ENCODE peak calls at places on chromosome 21, in eight cellular contexts. J is osteocyte, P is heart right ventricle, X is upper lobe of left lung, K is omental fat pad, E is glutamatergic neuron, F is progenitor cell of endocrine pancreas, Z is ascending aorta. D is an unnamed sample.

GRCh38 chr21:27674037-27674436 is 707.1 kb upstream of the ADAMTS5 start:
- DNase-seq in J (no peak), E (no peak), K (no peak), Z (no peak), F (no peak), X (no peak), P (no peak), D (no peak)

GRCh38 chr21:33936221-33937038 is 20.8 kb upstream of the ATP5PO start:
- DNase-seq in K (no peak), P (no peak), Z (no peak), E (no peak), J (no peak), F (no peak), X (peak), D (no peak)

GRCh38 chr21:35145626-35146236 is 96.6 kb upstream of the RUNX1 start:
- DNase-seq in P (no peak), Z (no peak), J (no peak), E (no peak), F (no peak), K (no peak), X (no peak), D (no peak)

GRCh38 chr21:35352066-35352770 is 303.1 kb upstream of the RUNX1 start:
- DNase-seq in F (no peak), P (no peak), J (no peak), Z (no peak), E (no peak), K (no peak), X (no peak), D (no peak)

GRCh38 chr21:45262616-45263015 is 25.1 kb downstream of the POFUT2 start:
- DNase-seq in X (peak), P (no peak), E (no peak), J (peak), F (no peak), Z (no peak), K (no peak), D (no peak)

GRCh38 chr21:34871026-34871908 is 177.8 kb downstream of the RUNX1 start:
- DNase-seq in F (no peak), E (no peak), X (no peak), P (no peak), J (no peak), Z (no peak), K (no peak), D (no peak)

GRCh38 chr21:45261093-45261492 is 26.6 kb downstream of the POFUT2 start:
- DNase-seq in Z (no peak), F (no peak), X (no peak), J (peak), E (no peak), P (no peak), K (no peak), D (no peak)

GRCh38 chr21:14453964-14454641 is 71.2 kb upstream of the HSPA13 start:
- DNase-seq in E (no peak), K (no peak), F (no peak), P (no peak), Z (no peak), J (no peak), X (no peak), D (no peak)

GRCh38 chr21:42374457-42374856 is 8.1 kb upstream of the TFF1 start:
- DNase-seq in Z (no peak), E (no peak), X (no peak), F (no peak), J (no peak), K (no peak), P (no peak), D (no peak)

GRCh38 chr21:35319684-35320083 is 270.6 kb upstream of the RUNX1 start:
- DNase-seq in X (no peak), E (no peak), J (no peak), F (no peak), K (no peak), P (no peak), Z (no peak), D (no peak)

GRCh38 chr21:26212220-26212619 is 41.6 kb upstream of the APP start:
- DNase-seq in X (no peak), K (no peak), P (no peak), F (no peak), Z (no peak), E (no peak), J (no peak), D (no peak)

GRCh38 chr21:16028163-16028562 is 298.4 kb downstream of the USP25 start:
- DNase-seq in X (no peak), P (no peak), Z (no peak), E (no peak), K (no peak), F (no peak), J (no peak), D (no peak)

GRCh38 chr21:28454978-28455600 is 537.6 kb downstream of the LTN1 start:
- DNase-seq in J (no peak), P (no peak), K (no peak), Z (no peak), E (no peak), F (no peak), X (no peak), D (no peak)

GRCh38 chr21:32278068-32278467 is 781 bp downstream of the MIS18A start:
- DNase-seq in P (no peak), Z (no peak), E (no peak), F (no peak), K (no peak), X (no peak), J (no peak), D (no peak)

GRCh38 chr21:38841472-38841871 is 35.7 kb downstream of the ETS2 start:
- DNase-seq in K (no peak), F (no peak), X (no peak), J (peak), P (no peak), Z (no peak), E (no peak), D (no peak)

GRCh38 chr21:41536076-41536826 is 28.3 kb upstream of the TMPRSS2 start:
- DNase-seq in P (no peak), K (no peak), Z (no peak), J (no peak), F (no peak), X (peak), E (no peak), D (no peak)

GRCh38 chr21:32529679-32530078 is 55.6 kb downstream of the TCP10L start:
- DNase-seq in K (no peak), X (no peak), P (no peak), E (no peak), Z (no peak), J (no peak), F (no peak), D (no peak)

GRCh38 chr21:45537746-45538291 is 4.4 kb downstream of the SLC19A1 start:
- DNase-seq in E (no peak), J (no peak), K (no peak), F (no peak), X (peak), P (no peak), Z (no peak), D (peak)

GRCh38 chr21:35381743-35382310 is 332.7 kb upstream of the RUNX1 start:
- DNase-seq in J (no peak), K (no peak), X (no peak), F (no peak), E (no peak), P (no peak), Z (no peak), D (no peak)

GRCh38 chr21:44949161-44950015 is 9.6 kb downstream of the SLX9 start:
- DNase-seq in J (peak), F (peak), Z (peak), E (peak), P (peak), X (peak), K (peak), D (peak)

GRCh38 chr21:31630062-31630711 is 29.3 kb upstream of the SOD1 start:
- DNase-seq in X (peak), E (no peak), P (no peak), Z (no peak), K (peak), F (no peak), J (peak), D (no peak)

GRCh38 chr21:32021319-32022027 is 148.7 kb downstream of the HUNK start:
- DNase-seq in P (peak), X (peak), J (no peak), Z (no peak), E (no peak), K (no peak), F (no peak), D (no peak)

GRCh38 chr21:31865429-31865970 is 7.3 kb upstream of the HUNK start:
- DNase-seq in P (no peak), E (no peak), K (no peak), Z (no peak), J (peak), X (no peak), F (no peak), D (no peak)

GRCh38 chr21:20997633-20998455 is at the start of gene NCAM2:
- DNase-seq in F (peak), P (peak), J (peak), Z (no peak), X (peak), K (no peak), E (peak), D (peak)

GRCh38 chr21:34670220-34670961 is 1.6 kb downstream of the CLIC6 start:
- DNase-seq in Z (no peak), F (peak), E (peak), K (no peak), J (peak), P (no peak), X (no peak), D (no peak)

GRCh38 chr21:30408782-30409494 is 13.1 kb downstream of the KRTAP13-1 start:
- DNase-seq in X (peak), K (no peak), Z (no peak), P (peak), E (peak), J (no peak), F (peak), D (no peak)

GRCh38 chr21:19853709-19854575 is 1144.3 kb upstream of the NCAM2 start:
- DNase-seq in P (no peak), J (no peak), X (peak), K (no peak), Z (no peak), E (peak), F (no peak), D (no peak)

GRCh38 chr21:38766987-38767722 is 38.6 kb upstream of the ETS2 start:
- DNase-seq in F (no peak), P (no peak), J (no peak), X (peak), Z (no peak), K (no peak), E (no peak), D (no peak)

GRCh38 chr21:44846485-44847260 is 26.8 kb downstream of the PTTG1IP start:
- DNase-seq in P (no peak), K (no peak), Z (peak), J (no peak), X (peak), E (no peak), F (no peak), D (no peak)

GRCh38 chr21:33924766-33925100 is 9.1 kb upstream of the ATP5PO start:
- DNase-seq in P (no peak), J (no peak), E (no peak), F (no peak), X (no peak), K (no peak), Z (no peak), D (no peak)

GRCh38 chr21:27108228-27108627 is 141.3 kb upstream of the ADAMTS5 start:
- DNase-seq in E (no peak), F (no peak), J (no peak), K (no peak), P (no peak), X (no peak), Z (no peak), D (no peak)

GRCh38 chr21:28148400-28149064 is 844.1 kb downstream of the LTN1 start:
- DNase-seq in E (no peak), J (no peak), P (peak), K (no peak), X (no peak), F (no peak), Z (no peak), D (no peak)

GRCh38 chr21:18151046-18151445 is 93.6 kb upstream of the CHODL start:
- DNase-seq in J (no peak), F (no peak), Z (no peak), X (no peak), K (no peak), E (no peak), P (no peak), D (no peak)

GRCh38 chr21:40377135-40377534 is 469.8 kb downstream of the DSCAM start:
- DNase-seq in X (no peak), E (no peak), F (no peak), J (no peak), K (no peak), P (no peak), Z (no peak), D (no peak)
- TF ChIP-seq CTCF in X (no peak), E (no peak), F (no peak), J (no peak), K (no peak), P (no peak), Z (no peak), D (no peak)

GRCh38 chr21:46552865-46553379 is 52.0 kb downstream of the S100B start:
- DNase-seq in P (no peak), Z (no peak), K (no peak), J (no peak), F (no peak), X (no peak), E (no peak), D (no peak)

GRCh38 chr21:46555225-46555617 is 49.7 kb downstream of the S100B start:
- DNase-seq in K (no peak), F (no peak), J (no peak), Z (no peak), P (no peak), X (no peak), E (no peak), D (no peak)

GRCh38 chr21:46554431-46555224 is 50.3 kb downstream of the S100B start:
- DNase-seq in P (no peak), E (no peak), Z (no peak), F (no peak), K (no peak), J (no peak), X (no peak), D (peak)

GRCh38 chr21:46555678-46556077 is 49.2 kb downstream of the S100B start:
- DNase-seq in P (no peak), E (no peak), Z (no peak), J (peak), X (no peak), K (no peak), F (no peak), D (no peak)

GRCh38 chr21:46553993-46554392 is 50.9 kb downstream of the S100B start:
- DNase-seq in E (no peak), P (no peak), K (no peak), J (no peak), Z (no peak), F (no peak), X (no peak), D (no peak)
- TF ChIP-seq CTCF in E (no peak), P (no peak), K (no peak), J (no peak), Z (no peak), F (no peak), X (no peak), D (no peak)

GRCh38 chr21:43778469-43779335 is 2.6 kb upstream of the CSTB start:
- DNase-seq in K (no peak), P (no peak), E (no peak), J (no peak), X (no peak), Z (no peak), F (no peak), D (no peak)

GRCh38 chr21:43775190-43775589 is 918 bp downstream of the CSTB start:
- DNase-seq in P (no peak), Z (no peak), K (no peak), E (no peak), J (no peak), X (no peak), F (no peak), D (no peak)

GRCh38 chr21:43777953-43778352 is 1.8 kb upstream of the CSTB start:
- DNase-seq in X (no peak), P (no peak), J (no peak), F (no peak), E (no peak), Z (no peak), K (no peak), D (no peak)

GRCh38 chr21:43774163-43774562 is 1.9 kb downstream of the CSTB start:
- DNase-seq in E (no peak), J (no peak), X (no peak), F (no peak), K (no peak), Z (no peak), P (no peak), D (no peak)

DNA sequence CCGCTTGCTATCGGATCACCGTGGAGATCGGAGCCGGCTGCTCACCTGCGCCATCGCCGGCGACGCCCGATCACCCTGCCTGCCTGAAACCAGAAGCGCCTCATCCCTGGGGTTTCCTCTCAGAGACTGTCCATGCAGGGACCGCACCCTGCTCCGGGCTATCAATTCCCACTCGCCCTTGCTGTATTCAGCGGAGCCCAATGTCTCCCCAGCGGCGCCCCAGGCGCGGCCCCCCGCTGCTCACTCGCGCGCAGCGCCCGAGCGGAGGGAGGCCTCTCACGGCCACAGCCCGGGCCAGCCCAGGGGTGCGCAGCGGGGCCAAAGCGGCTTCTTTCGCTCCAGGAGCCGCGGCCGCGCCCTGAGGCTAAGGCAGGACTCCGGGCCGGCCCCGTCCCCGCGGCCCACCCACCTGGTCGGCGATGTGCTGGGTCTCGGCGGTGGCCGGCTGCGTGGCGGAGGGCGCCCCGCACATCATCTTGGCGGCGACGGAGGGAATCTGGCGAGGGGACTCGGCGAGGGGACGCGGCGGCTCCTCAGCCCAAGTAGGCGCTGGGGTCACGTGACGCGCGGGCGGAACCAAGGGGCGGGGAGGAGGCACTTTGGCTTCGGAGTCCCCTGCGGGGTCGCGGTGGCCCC is at the start of gene CSTB:
- DNase-seq in J (peak), Z (peak), F (peak), E (peak), K (peak), P (peak), X (peak), D (peak)
- TF ChIP-seq CTCF in J (no peak), Z (no peak), F (peak), E (no peak), K (no peak), P (no peak), X (no peak), D (no peak)

GRCh38 chr21:36849461-36849860 is 117.0 kb downstream of the HLCS start:
- DNase-seq in F (no peak), X (no peak), J (no peak), E (no peak), K (no peak), P (no peak), Z (no peak), D (no peak)

GRCh38 chr21:36847189-36847588 is 119.3 kb downstream of the HLCS start:
- DNase-seq in Z (no peak), K (no peak), P (no peak), F (no peak), E (no peak), X (no peak), J (no peak), D (no peak)

GRCh38 chr21:36850372-36850771 is 116.1 kb downstream of the HLCS start:
- DNase-seq in F (no peak), E (no peak), P (no peak), K (no peak), Z (no peak), J (no peak), X (no peak), D (no peak)

GRCh38 chr21:36851121-36851520 is 115.3 kb downstream of the HLCS start:
- DNase-seq in Z (no peak), P (no peak), J (no peak), X (no peak), K (no peak), E (no peak), F (no peak), D (no peak)

GRCh38 chr21:36848875-36849274 is 117.6 kb downstream of the HLCS start:
- DNase-seq in X (no peak), E (no peak), F (no peak), J (no peak), Z (no peak), P (no peak), K (no peak), D (no peak)
- TF ChIP-seq CTCF in X (no peak), E (no peak), F (no peak), J (no peak), Z (no peak), P (no peak), K (no peak), D (no peak)

D was measured in type B pancreatic cell.